ENCODE peak calls at places on chromosomes 2 and 18, in four cellular contexts. V is retinal pigment epithelial cell, C is kidney epithelial cell, B is H7. S is an unnamed sample.
A peak's percentile ranks its signal among the peaks of the same experiment; 100 is the strongest.

GRCh38 chr18:48539406-48540328 is 836 bp downstream of the CTIF start:
- DNase-seq in C (no peak), B (peak; percentile 78), V (no peak), S (no peak)

GRCh38 chr2:240467149-240467642 is 31.7 kb downstream of the GPC1 start:
- DNase-seq in C (no peak), V (no peak), B (no peak), S (no peak)

GRCh38 chr2:165295643-165296042 is 56.4 kb downstream of the SCN2A start:
- DNase-seq in C (no peak), V (no peak), B (no peak), S (no peak)

GRCh38 chr2:26575836-26576564 is 65.2 kb downstream of the CIB4 start:
- DNase-seq in V (no peak), C (no peak), B (no peak), S (no peak)

GRCh38 chr18:6239716-6240115 is 175.0 kb downstream of the L3MBTL4 start:
- DNase-seq in V (no peak), C (no peak), B (no peak), S (no peak)

GRCh38 chr18:78293940-78294401 is 685.6 kb upstream of the SALL3 start:
- DNase-seq in C (peak; percentile 5), B (peak; percentile 55), V (no peak), S (no peak)

GRCh38 chr2:28567076-28567471 is 71.2 kb downstream of the PLB1 start:
- DNase-seq in B (peak; percentile 69), C (no peak), V (no peak), S (no peak)

GRCh38 chr2:203535784-203536590 is 886 bp upstream of the RAPH1 start:
- DNase-seq in C (no peak), B (no peak), V (no peak), S (no peak)

GRCh38 chr2:230657462-230657861 is 55.2 kb upstream of the CAB39 start:
- DNase-seq in C (no peak), V (no peak), B (no peak), S (no peak)

GRCh38 chr2:230657906-230658305 is 54.7 kb upstream of the CAB39 start:
- DNase-seq in C (no peak), B (no peak), V (no peak), S (no peak)

GRCh38 chr2:230660294-230661060 is 52.2 kb upstream of the CAB39 start:
- DNase-seq in V (no peak), C (no peak), B (no peak), S (no peak)

GRCh38 chr2:230658577-230658876 is 54.1 kb upstream of the CAB39 start:
- DNase-seq in V (no peak), B (no peak), C (no peak), S (no peak)

GRCh38 chr2:230658877-230659652 is 53.6 kb upstream of the CAB39 start:
- DNase-seq in B (no peak), V (no peak), C (no peak), S (no peak)
- H3K4me3 ChIP-seq in B (no peak overlapping the region), V (no peak overlapping the region), C (no peak overlapping the region), S (no peak overlapping the region)

GRCh38 chr2:46701152-46701551 is 214.5 kb downstream of the MCFD2 start:
- DNase-seq in C (no peak), B (no peak), V (no peak), S (no peak)

GRCh38 chr2:46700435-46700834 is 215.2 kb downstream of the MCFD2 start:
- DNase-seq in B (no peak), V (no peak), C (no peak), S (no peak)

GRCh38 chr2:46703588-46703987 is 212.0 kb downstream of the MCFD2 start:
- DNase-seq in V (no peak), B (peak; percentile 31), C (no peak), S (no peak)

GRCh38 chr2:46704593-46704992 is 211.0 kb downstream of the MCFD2 start:
- DNase-seq in B (peak; percentile 73), V (no peak), C (no peak), S (no peak)

GRCh38 chr2:46702537-46702936 is 213.1 kb downstream of the MCFD2 start:
- DNase-seq in C (no peak), V (no peak), B (no peak), S (no peak)
- H3K4me3 ChIP-seq in C (no peak overlapping the region), V (no peak overlapping the region), B (no peak overlapping the region), S (peak overlapping the region; percentile 5)

DNA sequence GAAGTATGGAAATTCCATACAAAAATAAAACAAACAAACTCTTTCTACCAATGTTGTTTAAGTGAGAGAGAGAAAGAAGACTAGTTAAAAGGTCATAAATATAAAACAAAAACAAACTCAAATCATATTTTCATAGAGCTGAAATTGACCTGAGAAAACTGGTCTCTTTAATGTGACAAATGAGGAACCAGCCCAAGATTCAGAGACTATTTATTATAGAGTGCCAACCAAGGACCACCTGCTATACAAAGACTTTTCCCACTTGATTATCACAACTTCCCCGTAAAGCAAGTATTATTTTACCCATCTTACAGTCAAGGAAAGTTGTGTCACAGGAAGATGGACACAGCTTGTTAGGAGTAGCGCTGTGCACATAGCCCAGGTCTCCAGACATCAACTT is 13.3 kb downstream of the ANKRD44 start:
- DNase-seq in V (no peak), B (no peak), C (no peak), S (no peak)
- H3K4me3 ChIP-seq in V (no peak overlapping the region), B (no peak overlapping the region), C (no peak overlapping the region), S (no peak overlapping the region)

GRCh38 chr18:79681484-79682387 is 2.1 kb downstream of the CTDP1 start:
- DNase-seq in C (no peak), V (no peak), B (no peak), S (no peak)
- H3K4me3 ChIP-seq in C (no peak overlapping the region), V (no peak overlapping the region), B (no peak overlapping the region), S (peak overlapping the region; percentile 58)

GRCh38 chr2:131402320-131403049 is 38.5 kb upstream of the RAB6D start:
- DNase-seq in C (no peak), B (no peak), V (no peak), S (no peak)

GRCh38 chr2:131408778-131409177 is 44.8 kb upstream of the RAB6D start:
- DNase-seq in V (no peak), B (no peak), C (no peak), S (no peak)

GRCh38 chr2:131400849-131401248 is 36.9 kb upstream of the RAB6D start:
- DNase-seq in C (no peak), B (no peak), V (no peak), S (no peak)

GRCh38 chr2:131408176-131408575 is 44.2 kb upstream of the RAB6D start:
- DNase-seq in V (no peak), C (no peak), B (no peak), S (no peak)

GRCh38 chr2:131404794-131405193 is 40.8 kb upstream of the RAB6D start:
- DNase-seq in V (no peak), B (no peak), C (no peak), S (no peak)
- H3K4me3 ChIP-seq in V (no peak overlapping the region), B (no peak overlapping the region), C (no peak overlapping the region), S (no peak overlapping the region)